ENCODE peak calls at places on chromosome 20, in ten cellular contexts. J is prostate gland, Y is spleen, D is HCT116, A is stomach, W is transverse colon, Z is sigmoid colon, L is breast epithelium, R is K562, U is GM12878. H is an unnamed sample.

GRCh38 chr20:48652961-48653705 is 174.7 kb downstream of the PREX1 start:
- DNase-seq in J (no peak), Y (no peak), D (no peak), A (no peak), W (no peak), Z (no peak), L (no peak), R (no peak), U (no peak), H (no peak)

GRCh38 chr20:24341781-24342180 is 127.6 kb upstream of the SYNDIG1 start:
- DNase-seq in J (no peak), Y (no peak), D (no peak), A (no peak), W (no peak), Z (no peak), L (no peak), R (no peak), U (no peak), H (no peak)

GRCh38 chr20:44603327-44603726 is 20.9 kb downstream of the PKIG start:
- DNase-seq in J (no peak), Y (peak), D (no peak), A (no peak), W (no peak), Z (peak), L (no peak), R (peak), U (no peak), H (no peak)

GRCh38 chr20:44780226-44780625 is 30.1 kb downstream of the RIMS4 start:
- DNase-seq in J (no peak), Y (peak), D (no peak), A (no peak), W (peak), Z (no peak), L (no peak), R (peak), U (no peak), H (no peak)

GRCh38 chr20:21681932-21682318 is 23.5 kb upstream of the PAX1 start:
- DNase-seq in J (no peak), Y (peak), D (no peak), A (no peak), W (no peak), Z (no peak), L (no peak), R (no peak), U (no peak), H (no peak)

GRCh38 chr20:23254034-23254433 is 96.6 kb upstream of the NXT1 start:
- DNase-seq in J (no peak), Y (no peak), D (no peak), A (no peak), W (no peak), Z (no peak), L (no peak), R (no peak), U (no peak), H (no peak)

GRCh38 chr20:11676618-11677289 is 240.9 kb upstream of the BTBD3 start:
- DNase-seq in J (no peak), Y (no peak), D (peak), A (no peak), W (peak), Z (no peak), L (no peak), R (peak), U (no peak), H (no peak)

GRCh38 chr20:32481311-32482103 is 103.6 kb downstream of the NOL4L start:
- DNase-seq in J (no peak), Y (peak), D (no peak), A (no peak), W (peak), Z (peak), L (no peak), R (no peak), U (no peak), H (no peak)

GRCh38 chr20:4951299-4951698 is 50.0 kb downstream of the SLC23A2 start:
- DNase-seq in J (no peak), Y (no peak), D (peak), A (no peak), W (no peak), Z (peak), L (no peak), R (no peak), U (no peak), H (no peak)

GRCh38 chr20:15205023-15205422 is 867.6 kb upstream of the FLRT3 start:
- DNase-seq in J (no peak), Y (no peak), D (no peak), A (no peak), W (no peak), Z (no peak), L (no peak), R (no peak), U (no peak), H (no peak)

GRCh38 chr20:62513991-62514390 is 38.2 kb upstream of the GATA5 start:
- DNase-seq in J (no peak), Y (no peak), D (no peak), A (no peak), W (no peak), Z (no peak), L (no peak), R (no peak), U (no peak), H (no peak)

GRCh38 chr20:50226093-50226974 is 35.7 kb downstream of the CEBPB start:
- DNase-seq in J (no peak), Y (no peak), D (no peak), A (no peak), W (peak), Z (peak), L (no peak), R (peak), U (no peak), H (no peak)

GRCh38 chr20:24912397-24913075 is 36.5 kb upstream of the CST7 start:
- DNase-seq in J (no peak), Y (no peak), D (no peak), A (no peak), W (no peak), Z (peak), L (no peak), R (no peak), U (no peak), H (no peak)

GRCh38 chr20:48779435-48779834 is 48.4 kb downstream of the PREX1 start:
- DNase-seq in J (no peak), Y (no peak), D (no peak), A (no peak), W (no peak), Z (no peak), L (no peak), R (no peak), U (no peak), H (no peak)

GRCh38 chr20:33685328-33686007 is 717 bp downstream of the E2F1 start:
- DNase-seq in J (no peak), Y (peak), D (no peak), A (no peak), W (peak), Z (no peak), L (no peak), R (peak), U (peak), H (peak)

GRCh38 chr20:37534401-37535157 is 6.9 kb upstream of the BLCAP start:
- DNase-seq in J (peak), Y (peak), D (peak), A (peak), W (peak), Z (no peak), L (no peak), R (peak), U (peak), H (no peak)

GRCh38 chr20:63217706-63218105 is 1.8 kb upstream of the YTHDF1 start:
- DNase-seq in J (no peak), Y (no peak), D (no peak), A (no peak), W (no peak), Z (no peak), L (no peak), R (no peak), U (no peak), H (no peak)

GRCh38 chr20:10022615-10023014 is 12.2 kb upstream of the ANKEF1 start:
- DNase-seq in J (no peak), Y (no peak), D (no peak), A (no peak), W (no peak), Z (no peak), L (no peak), R (no peak), U (no peak), H (no peak)

GRCh38 chr20:33232486-33233072 is 3.2 kb upstream of the BPIFA1 start:
- DNase-seq in J (no peak), Y (no peak), D (no peak), A (no peak), W (no peak), Z (no peak), L (no peak), R (no peak), U (no peak), H (no peak)

GRCh38 chr20:63682384-63683139 is 13.9 kb upstream of the TNFRSF6B start:
- DNase-seq in J (no peak), Y (peak), D (peak), A (peak), W (peak), Z (peak), L (peak), R (no peak), U (no peak), H (no peak)

GRCh38 chr20:52959125-52959524 is 13.0 kb upstream of the TSHZ2 start:
- DNase-seq in J (peak), Y (no peak), D (no peak), A (no peak), W (no peak), Z (no peak), L (no peak), R (peak), U (no peak), H (no peak)

GRCh38 chr20:50635676-50636600 is 55.4 kb downstream of the RIPOR3 start:
- DNase-seq in J (peak), Y (peak), D (peak), A (peak), W (peak), Z (peak), L (peak), R (peak), U (no peak), H (peak)

GRCh38 chr20:35342154-35342769 is 50.0 kb upstream of the FAM83C start:
- DNase-seq in J (no peak), Y (no peak), D (no peak), A (no peak), W (no peak), Z (no peak), L (no peak), R (no peak), U (no peak), H (no peak)

GRCh38 chr20:4549711-4550259 is 171.9 kb upstream of the PRND start:
- DNase-seq in J (no peak), Y (no peak), D (no peak), A (no peak), W (no peak), Z (no peak), L (no peak), R (no peak), U (no peak), H (no peak)

GRCh38 chr20:63898882-63899558 is 4.1 kb downstream of the DNAJC5 start:
- DNase-seq in J (no peak), Y (peak), D (no peak), A (no peak), W (no peak), Z (no peak), L (no peak), R (peak), U (no peak), H (no peak)

GRCh38 chr20:21325296-21325695 is 22.2 kb downstream of the XRN2 start:
- DNase-seq in J (no peak), Y (no peak), D (no peak), A (no peak), W (no peak), Z (no peak), L (no peak), R (peak), U (no peak), H (no peak)

GRCh38 chr20:10636326-10636818 is 37.4 kb downstream of the JAG1 start:
- DNase-seq in J (no peak), Y (no peak), D (no peak), A (no peak), W (no peak), Z (no peak), L (no peak), R (no peak), U (no peak), H (no peak)

GRCh38 chr20:61436268-61436667 is 184.2 kb downstream of the CDH4 start:
- DNase-seq in J (no peak), Y (no peak), D (no peak), A (no peak), W (no peak), Z (no peak), L (no peak), R (no peak), U (no peak), H (no peak)

GRCh38 chr20:43191946-43192847 is 2.5 kb upstream of the PTPRT start:
- DNase-seq in J (no peak), Y (no peak), D (no peak), A (no peak), W (no peak), Z (no peak), L (no peak), R (peak), U (no peak), H (no peak)

GRCh38 chr20:47231382-47232042 is 125.0 kb downstream of the ZMYND8 start:
- DNase-seq in J (no peak), Y (no peak), D (no peak), A (no peak), W (no peak), Z (no peak), L (no peak), R (no peak), U (no peak), H (no peak)

GRCh38 chr20:32523613-32524218 is 61.4 kb downstream of the NOL4L start:
- DNase-seq in J (no peak), Y (peak), D (no peak), A (no peak), W (no peak), Z (no peak), L (no peak), R (no peak), U (no peak), H (no peak)

GRCh38 chr20:41862023-41862422 is 243.8 kb upstream of the CHD6 start:
- DNase-seq in J (no peak), Y (no peak), D (no peak), A (no peak), W (no peak), Z (no peak), L (no peak), R (no peak), U (no peak), H (no peak)

GRCh38 chr20:23609486-23610109 is 3.9 kb upstream of the CST9 start:
- DNase-seq in J (no peak), Y (no peak), D (no peak), A (no peak), W (no peak), Z (no peak), L (no peak), R (no peak), U (no peak), H (no peak)

GRCh38 chr20:50318709-50319108 is 128.1 kb downstream of the CEBPB start:
- DNase-seq in J (no peak), Y (peak), D (no peak), A (no peak), W (peak), Z (peak), L (no peak), R (peak), U (no peak), H (no peak)

GRCh38 chr20:10177326-10177725 is 41.3 kb upstream of the SNAP25 start:
- DNase-seq in J (no peak), Y (no peak), D (no peak), A (no peak), W (no peak), Z (no peak), L (no peak), R (no peak), U (no peak), H (no peak)

DNA sequence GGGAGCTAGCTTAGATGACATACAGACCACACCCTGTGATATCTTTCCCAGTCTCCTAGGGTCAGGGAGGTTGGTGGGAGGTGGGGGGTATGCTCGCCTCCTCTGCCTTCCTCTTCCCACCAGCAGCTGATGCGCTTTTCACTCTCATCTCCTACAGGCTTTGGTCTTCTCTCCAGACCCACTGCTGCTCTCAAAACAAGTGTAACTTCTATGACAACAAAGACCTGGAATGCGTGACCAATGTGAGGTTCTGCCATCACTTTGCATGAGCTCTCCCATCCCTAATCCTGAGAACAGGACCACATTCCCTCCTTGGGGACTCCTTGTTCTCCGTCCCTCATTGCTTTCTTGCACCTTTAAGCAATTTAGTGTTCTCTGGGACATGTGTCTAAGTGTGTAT is 2.7 kb downstream of the CTSA start:
- DNase-seq in J (no peak), Y (no peak), D (no peak), A (no peak), W (no peak), Z (no peak), L (no peak), R (no peak), U (no peak), H (no peak)
- TF ChIP-seq POLR2AphosphoS5 in J (no peak), Y (peak), D (no peak), A (no peak), W (no peak), Z (no peak), L (no peak), R (no peak), U (no peak), H (no peak)

DNA sequence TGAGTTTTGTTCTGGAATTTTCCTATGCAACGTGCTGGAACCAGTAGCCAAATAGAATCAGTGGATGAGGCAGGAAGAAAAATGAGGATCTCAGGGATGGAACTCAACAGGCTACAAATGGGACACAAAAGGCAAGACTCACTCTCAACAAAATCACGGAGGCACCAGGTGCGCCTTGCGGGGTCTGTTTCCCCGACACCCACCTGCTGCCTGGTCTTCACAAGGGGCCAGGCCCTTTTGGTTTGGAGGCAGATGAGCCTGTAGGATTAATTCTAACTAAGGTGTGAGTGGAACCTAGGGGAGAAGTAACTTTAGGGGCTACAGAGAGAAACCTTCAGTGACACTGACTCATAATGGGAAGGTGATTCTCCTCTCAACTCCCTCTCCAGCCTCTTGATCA is 56.5 kb downstream of the ZNF831 start:
- DNase-seq in J (no peak), Y (no peak), D (no peak), A (no peak), W (no peak), Z (no peak), L (no peak), R (no peak), U (no peak), H (no peak)
- TF ChIP-seq POLR2A in J (no peak), Y (no peak), D (no peak), A (no peak), W (no peak), Z (no peak), L (no peak), R (no peak), U (no peak), H (no peak)

DNA sequence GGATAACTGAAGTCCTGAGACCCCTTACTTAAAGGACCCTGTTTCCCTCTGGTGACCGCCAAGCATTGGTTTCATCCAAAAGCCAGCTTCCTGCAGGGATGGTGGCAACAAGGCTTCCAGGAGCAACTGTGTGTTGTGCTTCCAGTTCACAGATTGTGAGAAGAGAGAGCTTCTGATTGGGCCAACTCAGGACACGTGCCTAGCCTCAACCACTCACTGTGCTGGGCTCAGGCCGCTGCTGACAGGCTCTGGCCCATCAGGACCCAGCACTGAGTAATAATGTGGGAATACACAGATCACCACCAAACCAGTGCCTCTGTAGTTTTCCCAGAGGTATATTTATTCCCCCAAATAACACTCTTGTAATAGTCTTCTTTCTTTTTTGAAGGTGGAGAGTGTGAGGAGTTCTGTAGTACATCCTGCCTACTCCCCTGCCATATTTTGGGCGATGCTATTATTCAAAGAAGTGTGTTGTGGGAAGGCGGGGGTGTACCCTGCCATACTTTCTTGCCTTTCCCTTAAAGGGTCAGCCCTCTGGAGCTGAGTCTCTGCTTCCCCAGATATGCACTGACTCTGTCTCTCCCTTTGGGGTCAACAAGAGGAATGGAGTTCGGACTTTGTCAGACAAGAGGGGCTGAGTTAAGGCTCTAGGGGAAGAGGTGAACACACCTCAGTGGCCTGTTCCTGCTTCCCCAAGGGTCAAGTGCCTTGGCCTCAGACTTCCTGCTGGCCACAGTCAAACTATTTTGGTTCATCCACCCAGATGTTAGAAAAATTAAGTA is 23.2 kb downstream of the PPP1R16B start:
- DNase-seq in J (no peak), Y (no peak), D (no peak), A (no peak), W (no peak), Z (no peak), L (no peak), R (peak), U (no peak), H (no peak)
- TF ChIP-seq POLR2AphosphoS5 in J (no peak), Y (no peak), D (no peak), A (no peak), W (no peak), Z (no peak), L (no peak), R (no peak), U (no peak), H (no peak)

GRCh38 chr20:45933231-45934045 is 1.0 kb upstream of the PCIF1 start:
- DNase-seq in J (peak), Y (peak), D (peak), A (peak), W (peak), Z (peak), L (peak), R (peak), U (peak), H (peak)
- TF ChIP-seq POLR2A in J (no peak), Y (no peak), D (no peak), A (no peak), W (no peak), Z (no peak), L (no peak), R (no peak), U (no peak), H (peak)

GRCh38 chr20:57717797-57718196 is 8.0 kb upstream of the PMEPA1 start:
- DNase-seq in J (peak), Y (no peak), D (no peak), A (no peak), W (no peak), Z (no peak), L (no peak), R (no peak), U (no peak), H (no peak)
- TF ChIP-seq POLR2AphosphoS5 in J (peak), Y (no peak), D (no peak), A (no peak), W (no peak), Z (no peak), L (no peak), R (no peak), U (no peak), H (no peak)